ENCODE peak calls at places on chromosome 13, in four cellular contexts. P is NCI-H1417; Z is M059J; S is stimulated activated CD8-positive, alpha-beta memory T cell treated with anti-CD3 and anti-CD28 coated beads, Interleukin-4, amount 100 ng/mL, for 4 hours. G is an unnamed sample.

GRCh38 chr13:98556417-98556816 is 20.5 kb downstream of the STK24 start:
- DNase-seq in P (no peak), Z (no peak), S (no peak), G (no peak)

GRCh38 chr13:109383683-109384082 is 402.7 kb downstream of the IRS2 start:
- DNase-seq in P (no peak), Z (peak), S (no peak), G (peak)

GRCh38 chr13:45335397-45336024 is 5.5 kb downstream of the TPT1 start:
- DNase-seq in P (no peak), Z (peak), S (no peak), G (no peak)

GRCh38 chr13:83878691-83879410 is 3.4 kb downstream of the SLITRK1 start:
- DNase-seq in P (no peak), Z (no peak), S (no peak), G (peak)

GRCh38 chr13:76696370-76696769 is 189.8 kb downstream of the KCTD12 start:
- DNase-seq in P (no peak), Z (no peak), S (no peak), G (peak)

GRCh38 chr13:39130298-39130697 is 92.0 kb downstream of the NHLRC3 start:
- DNase-seq in P (no peak), Z (no peak), S (no peak), G (no peak)

GRCh38 chr13:85068231-85068630 is 731.0 kb downstream of the SLITRK6 start:
- DNase-seq in P (no peak), Z (no peak), S (no peak), G (no peak)

GRCh38 chr13:100652510-100652909 is 22.1 kb downstream of the TMTC4 start:
- DNase-seq in P (no peak), Z (no peak), S (no peak), G (no peak)

GRCh38 chr13:46686171-46686570 is 110.8 kb downstream of the ESD start:
- DNase-seq in P (no peak), Z (no peak), S (no peak), G (no peak)

GRCh38 chr13:80037505-80037888 is 303.4 kb downstream of the SPRY2 start:
- DNase-seq in P (no peak), Z (peak), S (no peak), G (peak)

GRCh38 chr13:57813641-57814040 is 182.1 kb downstream of the PCDH17 start:
- DNase-seq in P (no peak), Z (no peak), S (no peak), G (no peak)

GRCh38 chr13:87942204-87942603 is 271.0 kb downstream of the SLITRK5 start:
- DNase-seq in P (no peak), Z (no peak), S (no peak), G (peak)

GRCh38 chr13:20988909-20989735 is 72.3 kb downstream of the LATS2 start:
- DNase-seq in P (no peak), Z (no peak), S (no peak), G (no peak)

GRCh38 chr13:23751195-23751594 is 138.0 kb downstream of the MIPEP start:
- DNase-seq in P (no peak), Z (peak), S (no peak), G (peak)

GRCh38 chr13:40330950-40331349 is 335.5 kb downstream of the FOXO1 start:
- DNase-seq in P (no peak), Z (no peak), S (no peak), G (no peak)

GRCh38 chr13:32731576-32731975 is 145.3 kb downstream of the PDS5B start:
- DNase-seq in P (no peak), Z (peak), S (no peak), G (peak)

GRCh38 chr13:45194081-45194939 is 6.5 kb downstream of the KCTD4 start:
- DNase-seq in P (no peak), Z (no peak), S (no peak), G (peak)

GRCh38 chr13:48818495-48818961 is 157.2 kb upstream of the FNDC3A start:
- DNase-seq in P (no peak), Z (peak), S (no peak), G (peak)

GRCh38 chr13:98456423-98456845 is 120.5 kb downstream of the STK24 start:
- DNase-seq in P (peak), Z (no peak), S (no peak), G (no peak)

GRCh38 chr13:50208826-50209335 is 193.6 kb downstream of the KCNRG start:
- DNase-seq in P (no peak), Z (peak), S (no peak), G (peak)

GRCh38 chr13:111360452-111360851 is 40.0 kb downstream of the TEX29 start:
- DNase-seq in P (no peak), Z (no peak), S (no peak), G (no peak)

GRCh38 chr13:51154029-51154555 is 43.0 kb upstream of the C13orf42 start:
- DNase-seq in P (no peak), Z (peak), S (no peak), G (peak)

GRCh38 chr13:87333599-87333998 is 337.6 kb upstream of the SLITRK5 start:
- DNase-seq in P (no peak), Z (no peak), S (no peak), G (no peak)

GRCh38 chr13:110326263-110326904 is 19.3 kb downstream of the COL4A2 start:
- DNase-seq in P (no peak), Z (peak), S (no peak), G (no peak)

G was measured in astrocyte of the hippocampus.